ENCODE peak calls at places on chromosomes 5 and 9, in five cellular contexts. X, L, Z, T and R are unnamed samples.

GRCh38 chr9:4793412-4794005 is 765 bp downstream of the RCL1 start:
- DNase-seq in L (no peak), T (no peak), Z (no peak), X (no peak), R (no peak)

GRCh38 chr5:154157483-154158378 is 32.8 kb upstream of the GALNT10 start:
- DNase-seq in X (peak; percentile 72), Z (no peak), T (peak; percentile 82), L (no peak), R (peak; percentile 65)

GRCh38 chr5:127827451-127827850 is 124.3 kb downstream of the CCDC192 start:
- DNase-seq in L (no peak), T (no peak), X (no peak), Z (no peak), R (no peak)

GRCh38 chr5:56126487-56127179 is 106.5 kb downstream of the ANKRD55 start:
- DNase-seq in L (no peak), T (no peak), Z (no peak), X (no peak), R (no peak)

GRCh38 chr5:119212666-119213065 is 141.8 kb downstream of the DMXL1 start:
- DNase-seq in Z (no peak), X (no peak), L (no peak), T (no peak), R (no peak)

GRCh38 chr5:163460562-163461176 is at the start of gene HMMR:
- DNase-seq in L (no peak), T (peak; percentile 84), Z (peak; percentile 13), X (no peak), R (no peak)

GRCh38 chr9:101387871-101388506 is 3.2 kb upstream of the BAAT start:
- DNase-seq in X (no peak), L (no peak), T (no peak), Z (peak; percentile 86), R (peak; percentile 76)

GRCh38 chr5:179297026-179297425 is 48.2 kb downstream of the ADAMTS2 start:
- DNase-seq in T (no peak), Z (no peak), L (no peak), X (no peak), R (no peak)

GRCh38 chr5:157800109-157800508 is 56.6 kb downstream of the LSM11 start:
- DNase-seq in X (no peak), T (no peak), L (no peak), Z (no peak), R (no peak)

GRCh38 chr5:132428147-132428482 is 58.6 kb downstream of the SLC22A5 start:
- DNase-seq in Z (no peak), X (no peak), T (no peak), L (no peak), R (no peak)

GRCh38 chr5:80711938-80712337 is 57.2 kb upstream of the DHFR start:
- DNase-seq in Z (peak; percentile 44), L (no peak), X (peak; percentile 67), T (no peak), R (no peak)

GRCh38 chr9:42852133-42852532 is 668.7 kb downstream of the SPATA31A6 start:
- DNase-seq in Z (peak; percentile 52), L (no peak), T (peak; percentile 83), X (peak; percentile 90), R (no peak)

GRCh38 chr5:74266836-74267235 is 373.7 kb downstream of the ENC1 start:
- DNase-seq in L (no peak), X (no peak), T (no peak), Z (no peak), R (no peak)

GRCh38 chr5:11531805-11532204 is 372.4 kb downstream of the CTNND2 start:
- DNase-seq in Z (no peak), T (no peak), L (no peak), X (no peak), R (no peak)

GRCh38 chr5:137997726-137998213 is 35.1 kb downstream of the FAM13B start:
- DNase-seq in L (peak; percentile 64), X (no peak), T (no peak), Z (peak; percentile 18), R (peak; percentile 31)

GRCh38 chr5:72955143-72955767 is 586 bp upstream of the FCHO2 start:
- DNase-seq in L (no peak), X (peak; percentile 70), T (no peak), Z (peak; percentile 64), R (peak; percentile 85)

GRCh38 chr9:136086213-136086881 is 8.7 kb downstream of the NACC2 start:
- DNase-seq in X (peak; percentile 14), L (no peak), T (no peak), Z (no peak), R (no peak)

GRCh38 chr5:9540791-9541190 is 5.1 kb downstream of the SEMA5A start:
- DNase-seq in L (no peak), X (no peak), Z (no peak), T (no peak), R (no peak)

GRCh38 chr5:81542242-81542641 is 148.3 kb upstream of the ACOT12 start:
- DNase-seq in Z (no peak), T (no peak), L (no peak), X (no peak), R (no peak)

GRCh38 chr5:133950821-133951612 is 17.4 kb downstream of the C5orf15 start:
- DNase-seq in L (no peak), Z (no peak), X (no peak), T (no peak), R (no peak)

GRCh38 chr5:75465480-75465879 is 45.9 kb downstream of the CERT1 start:
- DNase-seq in Z (no peak), X (no peak), L (no peak), T (no peak), R (no peak)

GRCh38 chr5:158154226-158155005 is 295.5 kb upstream of the CLINT1 start:
- DNase-seq in Z (no peak), X (no peak), L (no peak), T (no peak), R (no peak)

GRCh38 chr5:143913008-143913752 is 101.2 kb downstream of the HMHB1 start:
- DNase-seq in Z (peak; percentile 4), T (no peak), L (no peak), X (no peak), R (no peak)

GRCh38 chr9:27602107-27602836 is 29.0 kb upstream of the C9orf72 start:
- DNase-seq in X (no peak), T (no peak), L (no peak), Z (no peak), R (no peak)

GRCh38 chr9:131087354-131087893 is 8.9 kb upstream of the AIF1L start:
- DNase-seq in Z (no peak), T (no peak), X (no peak), L (no peak), R (peak; percentile 64)

GRCh38 chr9:137319434-137319975 is 17.4 kb upstream of the NRARP start:
- DNase-seq in L (no peak), Z (no peak), T (peak; percentile 46), X (no peak), R (no peak)

GRCh38 chr5:54743997-54744788 is 226.6 kb downstream of the SNX18 start:
- DNase-seq in X (no peak), L (peak; percentile 45), T (peak; percentile 44), Z (peak; percentile 5), R (peak; percentile 92)

GRCh38 chr5:176714067-176714466 is 66.8 kb downstream of the TSPAN17 start:
- DNase-seq in L (no peak), X (no peak), Z (no peak), T (no peak), R (no peak)

GRCh38 chr9:81694541-81694940 is 5.2 kb upstream of the TLE1 start:
- DNase-seq in L (no peak), Z (no peak), X (no peak), T (no peak), R (no peak)

GRCh38 chr5:1007681-1008450 is 736 bp upstream of the NKD2 start:
- DNase-seq in Z (no peak), T (peak; percentile 44), X (peak; percentile 10), L (no peak), R (no peak)

GRCh38 chr5:150214289-150214688 is 24.4 kb downstream of the SLC6A7 start:
- DNase-seq in Z (no peak), T (no peak), X (no peak), L (no peak), R (peak; percentile 62)

GRCh38 chr5:104412649-104413240 is 850.2 kb upstream of the NUDT12 start:
- DNase-seq in L (no peak), Z (peak; percentile 20), X (peak; percentile 43), T (peak; percentile 51), R (no peak)

GRCh38 chr9:136695955-136696354 is 8.7 kb upstream of the AGPAT2 start:
- DNase-seq in X (no peak), L (no peak), Z (no peak), T (peak; percentile 47), R (no peak)

GRCh38 chr5:56507348-56507930 is 274.3 kb upstream of the ANKRD55 start:
- DNase-seq in L (no peak), X (no peak), Z (peak; percentile 80), T (no peak), R (no peak)

GRCh38 chr5:148913985-148914421 is 87.6 kb downstream of the ADRB2 start:
- DNase-seq in Z (peak; percentile 4), L (no peak), X (no peak), T (no peak), R (no peak)

GRCh38 chr5:148912146-148912545 is 85.7 kb downstream of the ADRB2 start:
- DNase-seq in Z (no peak), X (no peak), T (no peak), L (no peak), R (no peak)

GRCh38 chr5:148913493-148913892 is 87.1 kb downstream of the ADRB2 start:
- DNase-seq in T (no peak), L (no peak), Z (no peak), X (no peak), R (no peak)

GRCh38 chr5:148911386-148911785 is 85.0 kb downstream of the ADRB2 start:
- DNase-seq in T (no peak), L (no peak), Z (no peak), X (no peak), R (no peak)

GRCh38 chr5:148912714-148913398 is 86.4 kb downstream of the ADRB2 start:
- DNase-seq in X (peak; percentile 55), L (no peak), T (peak; percentile 53), Z (peak; percentile 16), R (no peak)
- TF ChIP-seq CREB1 in X (no peak), L (no peak), T (peak; percentile 82), Z (no peak), R (no peak)

DNA sequence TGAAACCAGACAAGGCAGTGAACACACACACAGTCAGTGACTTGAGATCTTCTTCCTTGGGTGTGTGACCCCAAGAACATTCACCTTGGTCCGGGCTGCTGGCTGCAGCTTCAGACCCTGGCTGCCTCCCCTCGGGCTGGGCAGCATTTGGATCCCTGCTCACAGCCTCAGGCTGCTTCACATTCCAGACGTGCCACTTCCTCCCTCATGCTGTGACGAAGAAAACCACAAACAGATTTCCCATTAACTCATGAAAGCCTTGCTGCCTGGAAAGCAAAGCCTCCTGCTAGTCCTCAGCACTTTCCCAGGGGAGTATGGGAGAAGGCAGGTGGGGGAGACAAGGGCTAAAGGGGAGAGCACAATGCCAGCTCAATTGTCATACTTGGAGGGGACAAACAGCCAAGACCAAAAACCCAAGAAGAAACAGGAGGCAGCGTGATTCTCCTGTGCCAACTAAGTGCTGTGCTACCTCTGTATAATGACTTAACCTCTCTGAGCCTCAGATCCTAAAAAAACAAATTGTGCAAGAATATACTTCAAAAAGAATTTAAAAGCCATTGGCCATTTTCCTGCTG is 594.6 kb upstream of the BRINP1 start:
- DNase-seq in L (no peak), T (peak; percentile 74), X (peak; percentile 78), Z (peak; percentile 39), R (no peak)
- TF ChIP-seq USF2 in L (no peak), T (no peak), X (no peak), Z (no peak), R (no peak)

GRCh38 chr9:14271078-14271673 is 42.8 kb downstream of the NFIB start:
- DNase-seq in T (no peak), L (no peak), X (peak; percentile 16), Z (peak; percentile 64), R (no peak)
- TF ChIP-seq CREB1 in T (no peak), L (no peak), X (no peak), Z (no peak), R (no peak)

GRCh38 chr9:128920381-128921058 is at the start of gene PHYHD1:
- DNase-seq in L (no peak), T (no peak), Z (no peak), X (no peak), R (no peak)
- TF ChIP-seq USF2 in L (no peak), T (no peak), Z (no peak), X (no peak), R (no peak)